ENCODE peak calls at places on chromosomes 7 and 10, in six cellular contexts. O is WERI-Rb-1; M is CD8-positive, alpha-beta T cell; J is uterus; A is neural progenitor cell; K is stomach. D is an unnamed sample.

GRCh38 chr7:157002819-157003421 is 7.5 kb downstream of the MNX1 start:
- DNase-seq in K (no peak), M (no peak), J (no peak), A (peak; percentile 81), O (no peak), D (peak; percentile 7)

GRCh38 chr10:34526758-34527730 is 288.1 kb downstream of the PARD3 start:
- DNase-seq in J (no peak), O (no peak), A (peak; percentile 88), M (no peak), K (no peak), D (no peak)

GRCh38 chr10:50538473-50539398 is 85.0 kb downstream of the SGMS1 start:
- DNase-seq in A (peak; percentile 55), K (peak; percentile 43), O (no peak), M (no peak), J (no peak), D (no peak)

GRCh38 chr10:119415121-119415520 is 127.4 kb downstream of the RGS10 start:
- DNase-seq in J (no peak), A (no peak), K (no peak), M (no peak), O (no peak), D (no peak)

GRCh38 chr10:93198401-93199175 is 124.9 kb downstream of the CYP26A1 start:
- DNase-seq in J (no peak), K (no peak), M (no peak), O (no peak), A (peak; percentile 30), D (no peak)

GRCh38 chr7:87797798-87798403 is 78.3 kb downstream of the SLC25A40 start:
- DNase-seq in A (peak; percentile 71), K (no peak), O (no peak), M (no peak), J (no peak), D (no peak)

GRCh38 chr10:72353963-72354355 is 760 bp downstream of the DNAJB12 start:
- DNase-seq in A (peak; percentile 64), K (no peak), M (no peak), O (no peak), J (peak; percentile 42), D (no peak)

GRCh38 chr7:89334785-89335184 is 539.2 kb upstream of the TEX47 start:
- DNase-seq in K (no peak), M (no peak), A (no peak), J (no peak), O (no peak), D (no peak)

GRCh38 chr10:94232711-94233383 is 129.9 kb downstream of the NOC3L start:
- DNase-seq in O (no peak), J (no peak), M (no peak), K (no peak), A (no peak), D (no peak)

GRCh38 chr7:96547371-96547811 is 162.3 kb downstream of the SEM1 start:
- DNase-seq in O (no peak), A (no peak), M (no peak), K (no peak), J (no peak), D (no peak)

GRCh38 chr10:43206391-43207235 is 60.3 kb downstream of the RASGEF1A start:
- DNase-seq in O (peak; percentile 5), M (no peak), A (no peak), J (peak; percentile 9), K (no peak), D (no peak)

GRCh38 chr10:1738950-1739349 is 1.6 kb upstream of the ADARB2 start:
- DNase-seq in O (no peak), K (no peak), J (no peak), A (no peak), M (no peak), D (no peak)

GRCh38 chr7:53340220-53340619 is 304.8 kb downstream of the POM121L12 start:
- DNase-seq in A (no peak), J (no peak), K (no peak), M (no peak), O (no peak), D (no peak)

GRCh38 chr7:98323597-98324322 is 42.3 kb downstream of the BRI3 start:
- DNase-seq in K (no peak), M (no peak), A (peak; percentile 82), O (peak; percentile 49), J (no peak), D (no peak)

GRCh38 chr10:6522230-6522629 is 57.8 kb downstream of the PRKCQ start:
- DNase-seq in A (no peak), O (no peak), M (no peak), J (no peak), K (no peak), D (no peak)

GRCh38 chr10:78277267-78277666 is 243.6 kb downstream of the RPS24 start:
- DNase-seq in A (no peak), O (no peak), K (no peak), J (no peak), M (no peak), D (no peak)

GRCh38 chr7:44633254-44634186 is 27.1 kb downstream of the OGDH start:
- DNase-seq in O (no peak), J (peak; percentile 80), A (no peak), K (peak; percentile 85), M (no peak), D (no peak)

GRCh38 chr7:88009651-88010050 is 75.6 kb downstream of the ADAM22 start:
- DNase-seq in M (no peak), A (no peak), O (no peak), J (no peak), K (no peak), D (no peak)

GRCh38 chr7:66638309-66639099 is 9.8 kb downstream of the KCTD7 start:
- DNase-seq in J (no peak), M (no peak), A (no peak), O (no peak), K (no peak), D (no peak)

DNA sequence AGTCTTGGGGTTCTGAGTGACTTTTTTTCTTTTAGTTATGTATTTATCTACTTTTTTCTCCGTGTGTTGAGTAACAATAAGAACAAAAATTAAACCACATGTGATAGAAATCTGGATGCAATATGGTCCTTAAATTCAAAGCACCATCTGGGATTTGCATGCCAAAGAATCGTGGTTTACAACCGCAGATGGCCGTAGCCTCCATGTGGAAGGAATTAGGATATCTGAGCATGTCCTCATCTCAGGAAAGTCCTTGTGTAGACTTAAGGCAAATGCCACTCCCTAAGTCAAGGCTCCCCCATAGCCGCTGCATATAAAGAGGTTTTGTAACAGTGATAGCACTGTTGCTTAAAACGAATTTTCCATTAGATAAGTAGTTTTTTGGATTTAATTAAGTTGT is 304.0 kb downstream of the ZEB1 start:
- DNase-seq in O (no peak), M (no peak), A (no peak), J (peak; percentile 73), K (no peak), D (no peak)
- TF ChIP-seq CTCF in O (no peak), M (no peak), A (no peak), J (peak; percentile 30), K (no peak), D (no peak)

GRCh38 chr7:112357136-112357535 is 93.1 kb upstream of the IFRD1 start:
- DNase-seq in O (no peak), J (no peak), A (peak; percentile 18), M (no peak), K (no peak), D (no peak)
- TF ChIP-seq CTCF in O (no peak), J (no peak), A (peak; percentile 24), M (no peak), K (no peak), D (peak; percentile 30)

GRCh38 chr7:22900101-22900500 is 77.5 kb upstream of the TOMM7 start:
- DNase-seq in O (no peak), J (no peak), K (no peak), M (no peak), A (no peak), D (no peak)

GRCh38 chr7:22895491-22895890 is 72.8 kb upstream of the TOMM7 start:
- DNase-seq in J (no peak), O (no peak), A (no peak), M (no peak), K (no peak), D (no peak)

GRCh38 chr7:22894585-22894984 is 71.9 kb upstream of the TOMM7 start:
- DNase-seq in A (no peak), M (no peak), K (no peak), J (no peak), O (no peak), D (no peak)

GRCh38 chr7:22900784-22901183 is 78.1 kb upstream of the TOMM7 start:
- DNase-seq in J (no peak), O (no peak), K (no peak), M (no peak), A (no peak), D (no peak)

GRCh38 chr7:22896917-22897316 is 74.3 kb upstream of the TOMM7 start:
- DNase-seq in K (no peak), O (peak; percentile 59), A (peak; percentile 13), J (no peak), M (no peak), D (no peak)
- TF ChIP-seq CTCF in K (no peak), O (no peak), A (no peak), J (no peak), M (no peak), D (no peak)

DNA sequence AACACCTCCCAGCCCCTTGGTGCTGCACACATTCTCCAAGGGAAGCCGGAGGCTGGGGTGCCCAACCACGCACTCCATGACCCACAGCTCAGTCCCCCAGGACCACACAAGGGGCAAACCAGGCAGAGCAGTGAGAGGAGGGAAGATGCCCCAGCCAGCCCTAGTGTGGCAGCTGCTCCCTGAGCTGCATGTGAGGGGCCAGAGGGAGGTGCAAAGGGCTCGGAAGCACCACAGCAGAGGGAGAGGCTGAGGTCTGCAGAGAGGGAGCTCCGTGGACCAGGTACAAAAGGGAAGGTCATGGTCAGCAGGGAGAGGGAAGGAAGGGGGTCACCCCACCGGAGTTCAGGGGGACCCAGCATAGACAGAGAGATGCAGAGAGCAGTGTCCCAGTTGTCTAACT is 1.5 kb upstream of the CALML5 start:
- DNase-seq in M (no peak), O (no peak), K (no peak), J (no peak), A (no peak), D (no peak)
- TF ChIP-seq CTCF in M (no peak), O (no peak), K (no peak), J (no peak), A (no peak), D (no peak)

GRCh38 chr7:23712368-23713284 is 2.6 kb downstream of the STK31 start:
- DNase-seq in A (peak; percentile 67), J (no peak), O (no peak), M (no peak), K (no peak), D (no peak)
- TF ChIP-seq CTCF in A (peak; percentile 82), J (peak; percentile 68), O (no peak), M (peak; percentile 74), K (peak; percentile 53), D (peak; percentile 55)

DNA sequence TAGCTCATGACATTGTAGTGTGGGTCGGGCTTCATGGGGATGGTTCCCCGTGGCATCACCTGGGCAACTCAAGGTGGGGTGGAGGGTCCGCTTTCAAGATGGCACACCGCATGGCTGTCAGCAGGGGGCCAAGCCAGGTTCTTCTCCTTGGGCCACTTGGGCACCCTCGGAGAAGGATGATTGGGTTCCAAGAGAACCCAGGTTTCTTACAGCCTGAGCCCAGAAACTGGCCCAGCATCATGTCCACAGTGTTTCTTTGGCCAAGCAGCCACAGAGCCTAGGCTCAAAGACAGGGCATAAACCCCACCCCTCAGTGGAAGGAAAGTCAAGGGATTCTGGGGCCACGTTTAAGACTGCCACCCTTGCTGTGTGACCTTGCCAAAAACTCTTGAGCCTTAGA is 110.6 kb downstream of the PTPN20 start:
- DNase-seq in M (no peak), O (no peak), A (no peak), K (no peak), J (no peak), D (peak; percentile 8)
- TF ChIP-seq CTCF in M (no peak), O (no peak), A (no peak), K (no peak), J (no peak), D (no peak)